ENCODE peak calls at places on chromosomes 11 and 22, in eight cellular contexts. F, J, S, C, T, L, M and Z are unnamed samples.

GRCh38 chr11:61919841-61920631 is 2.7 kb upstream of the RAB3IL1 start:
- DNase-seq in F (no peak), J (no peak), S (no peak), C (peak), T (no peak), L (peak), M (peak), Z (peak)

GRCh38 chr22:46087816-46088277 is 62.5 kb upstream of the PPARA start:
- DNase-seq in F (no peak), J (no peak), S (no peak), C (peak), T (no peak), L (peak), M (peak), Z (no peak)

GRCh38 chr11:66855574-66856495 is 1.0 kb upstream of the LRFN4 start:
- DNase-seq in F (peak), J (peak), S (peak), C (peak), T (peak), L (peak), M (peak), Z (peak)

GRCh38 chr11:26837154-26837553 is 115.3 kb upstream of the SLC5A12 start:
- DNase-seq in F (no peak), J (no peak), S (no peak), C (no peak), T (no peak), L (no peak), M (no peak), Z (no peak)

GRCh38 chr11:72446929-72447753 is 12.8 kb upstream of the CLPB start:
- DNase-seq in F (no peak), J (no peak), S (no peak), C (no peak), T (no peak), L (no peak), M (no peak), Z (no peak)

GRCh38 chr11:128802358-128802981 is 64.6 kb downstream of the KCNJ1 start:
- DNase-seq in F (no peak), J (no peak), S (no peak), C (no peak), T (no peak), L (no peak), M (no peak), Z (no peak)

GRCh38 chr22:44446483-44446882 is 51.5 kb downstream of the RTL6 start:
- DNase-seq in F (no peak), J (no peak), S (no peak), C (no peak), T (no peak), L (no peak), M (no peak), Z (no peak)

GRCh38 chr11:88300888-88301477 is 36.6 kb downstream of the CTSC start:
- DNase-seq in F (no peak), J (no peak), S (no peak), C (no peak), T (no peak), L (no peak), M (no peak), Z (no peak)

GRCh38 chr11:46293616-46294015 is 16.2 kb downstream of the CREB3L1 start:
- DNase-seq in F (no peak), J (no peak), S (peak), C (peak), T (no peak), L (no peak), M (no peak), Z (no peak)

GRCh38 chr11:119999220-119999619 is 138.7 kb downstream of the TRIM29 start:
- DNase-seq in F (no peak), J (no peak), S (no peak), C (no peak), T (no peak), L (no peak), M (no peak), Z (no peak)

GRCh38 chr11:75534291-75535038 is 8.7 kb upstream of the GDPD5 start:
- DNase-seq in F (no peak), J (no peak), S (no peak), C (no peak), T (no peak), L (no peak), M (peak), Z (no peak)

GRCh38 chr22:27090595-27090994 is 433.2 kb downstream of the MIAT start:
- DNase-seq in F (no peak), J (no peak), S (no peak), C (no peak), T (no peak), L (no peak), M (no peak), Z (no peak)

GRCh38 chr22:48960981-48961655 is 866.6 kb downstream of the BRD1 start:
- DNase-seq in F (no peak), J (no peak), S (no peak), C (no peak), T (no peak), L (no peak), M (no peak), Z (peak)

GRCh38 chr11:106447631-106448191 is 370.2 kb downstream of the AASDHPPT start:
- DNase-seq in F (no peak), J (no peak), S (no peak), C (no peak), T (no peak), L (no peak), M (no peak), Z (no peak)

GRCh38 chr11:105609341-105609781 is 512 bp upstream of the GRIA4 start:
- DNase-seq in F (no peak), J (no peak), S (peak), C (no peak), T (no peak), L (no peak), M (no peak), Z (no peak)

GRCh38 chr11:38176812-38177322 is 1578.8 kb upstream of the RAG2 start:
- DNase-seq in F (no peak), J (no peak), S (no peak), C (no peak), T (no peak), L (no peak), M (no peak), Z (no peak)

GRCh38 chr11:10502065-10502680 is 38.8 kb downstream of the RNF141 start:
- DNase-seq in F (no peak), J (no peak), S (no peak), C (no peak), T (no peak), L (peak), M (no peak), Z (no peak)